ENCODE peak calls at places on chromosomes 11 and 22, in seven cellular contexts. P, A, R, I, J, T and Q are unnamed samples.

GRCh38 chr22:43925433-43926348 is 2.1 kb downstream of the PNPLA3 start:
- DNase-seq in J (no peak), P (no peak), R (no peak), I (no peak), A (peak; percentile 40), T (peak; percentile 28), Q (no peak)

GRCh38 chr11:19955660-19956059 is 204.6 kb downstream of the DBX1 start:
- DNase-seq in R (no peak), T (no peak), P (no peak), I (no peak), A (no peak), J (no peak), Q (no peak)

GRCh38 chr11:75403983-75404658 is 4.8 kb downstream of the RPS3 start:
- DNase-seq in R (no peak), P (no peak), A (no peak), T (no peak), I (no peak), J (no peak), Q (no peak)

GRCh38 chr22:28788601-28789000 is 11.8 kb downstream of the XBP1 start:
- DNase-seq in A (no peak), J (no peak), T (no peak), P (no peak), R (no peak), I (no peak), Q (no peak)

GRCh38 chr11:132131051-132131450 is 760.6 kb downstream of the NTM start:
- DNase-seq in P (no peak), R (no peak), T (no peak), J (no peak), A (no peak), I (no peak), Q (no peak)

GRCh38 chr11:20451568-20451967 is 64.1 kb downstream of the PRMT3 start:
- DNase-seq in T (no peak), A (peak; percentile 68), P (no peak), I (no peak), R (no peak), J (no peak), Q (no peak)

GRCh38 chr22:23012081-23012622 is 58.2 kb upstream of the GNAZ start:
- DNase-seq in A (no peak), P (no peak), J (no peak), R (no peak), T (no peak), I (no peak), Q (peak; percentile 56)

GRCh38 chr22:46480396-46480795 is 57.0 kb downstream of the CELSR1 start:
- DNase-seq in T (peak; percentile 42), I (no peak), P (no peak), A (no peak), R (no peak), J (no peak), Q (no peak)

GRCh38 chr22:44363980-44364749 is 51.4 kb upstream of the SHISAL1 start:
- DNase-seq in R (no peak), P (no peak), A (no peak), I (no peak), J (peak; percentile 87), T (no peak), Q (no peak)

GRCh38 chr11:122816701-122817100 is 21.6 kb upstream of the CRTAM start:
- DNase-seq in J (no peak), P (no peak), I (no peak), T (no peak), R (no peak), A (no peak), Q (no peak)

GRCh38 chr22:47245286-47245685 is 482.8 kb downstream of the TBC1D22A start:
- DNase-seq in R (no peak), A (no peak), T (no peak), I (no peak), P (no peak), J (no peak), Q (no peak)

DNA sequence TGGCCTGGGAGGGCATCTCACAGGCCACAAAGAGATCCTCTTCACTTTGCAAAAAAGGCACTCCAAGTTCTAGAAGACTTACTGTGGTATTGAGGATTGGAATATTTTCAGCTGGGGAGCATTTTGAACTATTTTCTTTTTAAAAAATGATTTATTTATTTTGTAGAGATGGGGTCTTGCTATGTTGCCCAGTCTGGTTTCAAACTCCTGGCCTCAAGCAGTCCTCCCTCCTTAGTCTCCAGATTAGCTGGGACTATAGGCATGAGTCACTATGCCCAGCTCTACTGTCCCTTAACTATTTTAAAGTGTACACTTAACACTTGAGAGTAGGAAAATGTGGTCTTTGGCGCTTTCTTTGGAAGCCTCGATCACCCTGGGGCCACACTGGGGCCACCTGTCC is 24.9 kb upstream of the DGCR8 start:
- DNase-seq in J (no peak), T (no peak), P (no peak), I (no peak), A (no peak), R (no peak), Q (no peak)
- TF ChIP-seq CTCF in J (no peak), T (no peak), P (no peak), I (no peak), A (no peak), R (no peak), Q (no peak)

GRCh38 chr11:65262775-65263174 is 1.0 kb downstream of the POLA2 start:
- DNase-seq in I (no peak), R (no peak), A (peak; percentile 18), T (no peak), P (peak; percentile 23), J (no peak), Q (no peak)

GRCh38 chr11:65261591-65262380 is at the start of gene POLA2:
- DNase-seq in T (peak; percentile 91), I (peak; percentile 96), J (peak; percentile 98), A (peak; percentile 99), P (peak; percentile 98), R (peak; percentile 95), Q (peak; percentile 100)

GRCh38 chr11:65262381-65262680 is 569 bp downstream of the POLA2 start:
- DNase-seq in I (no peak), T (no peak), J (peak; percentile 79), A (peak; percentile 74), R (no peak), P (no peak), Q (no peak)

GRCh38 chr11:65260302-65260701 is 1.5 kb upstream of the POLA2 start:
- DNase-seq in P (no peak), I (no peak), A (no peak), T (no peak), J (no peak), R (no peak), Q (no peak)

DNA sequence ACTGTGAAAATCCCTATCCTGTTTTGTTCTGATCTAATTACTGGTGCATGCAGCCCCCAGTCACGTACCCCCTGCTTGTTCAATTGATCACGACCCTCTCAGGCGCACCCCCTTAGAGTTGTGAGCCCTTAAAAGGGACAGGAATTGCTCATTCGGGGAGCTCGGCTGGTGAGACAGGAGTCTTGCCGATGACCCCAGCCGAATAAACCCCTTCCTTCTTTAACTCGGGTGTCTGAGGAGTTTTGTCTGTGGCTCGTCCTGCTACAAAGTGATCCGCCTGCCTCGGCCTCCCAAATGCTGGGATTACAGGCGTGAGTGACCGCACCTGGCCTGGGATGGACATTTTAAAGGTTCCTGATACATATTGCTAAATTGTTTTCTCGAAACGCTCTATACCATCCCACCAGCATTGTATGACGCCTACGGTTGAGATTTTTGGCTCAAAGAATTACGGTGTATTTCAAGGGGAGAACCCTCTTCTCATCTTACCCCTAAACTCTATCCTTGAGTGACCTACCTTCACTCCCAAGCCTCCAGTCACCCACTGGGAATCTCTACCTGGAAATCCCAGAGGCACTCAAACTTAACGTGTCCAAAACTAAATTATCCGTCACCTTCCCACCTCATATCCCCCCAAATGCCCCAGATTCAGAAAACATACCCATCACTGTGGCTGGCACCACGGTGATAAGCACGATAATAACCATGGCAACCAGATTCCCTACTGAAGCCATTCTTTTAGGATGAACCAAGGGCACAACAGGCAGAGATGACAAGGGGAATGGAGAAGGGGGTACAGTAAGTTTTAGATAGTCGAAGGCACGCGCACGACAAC is 789 bp upstream of the POLA2 start:
- DNase-seq in T (no peak), R (no peak), A (no peak), I (peak; percentile 43), P (peak; percentile 8), J (no peak), Q (no peak)
- TF ChIP-seq CTCF in T (no peak), R (no peak), A (no peak), I (no peak), P (no peak), J (no peak), Q (no peak)

DNA sequence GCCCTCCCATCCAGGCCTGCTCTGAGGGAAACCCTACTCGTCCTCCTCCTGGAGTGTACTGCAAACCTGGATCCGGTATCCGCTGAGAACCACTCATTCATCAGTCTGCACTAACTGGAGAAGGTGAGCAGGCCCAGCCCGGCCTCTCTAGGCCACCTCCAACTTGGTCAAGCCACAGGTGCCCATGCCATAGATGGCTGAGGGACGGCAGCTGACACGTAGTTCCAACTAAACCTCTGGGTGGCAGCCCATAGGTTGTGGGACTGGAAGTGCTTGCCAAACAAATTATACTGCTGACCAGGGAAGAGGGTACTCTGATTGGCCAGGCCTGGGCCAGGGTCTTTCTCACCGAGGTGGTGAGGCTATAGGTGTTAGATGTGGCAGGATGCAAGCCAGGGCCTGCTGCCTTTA is 5.9 kb downstream of the KCNQ1OT1 start:
- DNase-seq in I (no peak), J (peak; percentile 51), A (peak; percentile 17), P (no peak), T (no peak), R (no peak), Q (no peak)
- TF ChIP-seq CTCF in I (no peak), J (no peak), A (no peak), P (no peak), T (no peak), R (no peak), Q (no peak)

DNA sequence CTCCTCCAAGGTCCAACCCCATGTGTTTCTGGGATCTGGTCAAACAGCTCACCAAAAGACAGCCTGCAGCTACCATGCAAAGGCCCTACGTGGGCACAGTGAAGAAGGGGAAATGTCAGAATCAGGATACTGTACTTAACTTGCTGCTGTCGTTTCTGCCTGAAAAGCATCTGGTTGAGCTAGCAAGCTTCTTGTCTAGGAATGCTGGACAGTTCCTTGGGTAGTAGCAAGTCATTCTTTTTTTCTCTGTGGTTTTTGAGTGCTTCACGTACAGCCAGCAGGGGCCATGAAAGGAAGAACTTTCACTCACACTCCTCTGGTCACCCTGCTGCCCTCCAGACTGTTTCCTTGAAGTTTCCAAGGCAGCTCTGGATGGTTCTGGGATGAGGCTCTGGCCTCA is 24.7 kb downstream of the RCOR2 start:
- DNase-seq in J (no peak), R (peak; percentile 57), T (no peak), A (peak; percentile 64), I (no peak), P (no peak), Q (no peak)
- TF ChIP-seq CTCF in J (no peak), R (no peak), T (no peak), A (no peak), I (no peak), P (no peak), Q (no peak)